ENCODE peak calls at places on chromosomes 12 and 14, in six cellular contexts. P is ecto neural progenitor cell, J is T-cell, V is AG09309, X is lung, M is mucosa of descending colon. N is an unnamed sample.

GRCh38 chr12:93741741-93742085 is 64.5 kb downstream of the CRADD start:
- DNase-seq in X (no peak), P (peak; percentile 61), J (no peak), V (no peak), M (no peak), N (no peak)

GRCh38 chr12:52903285-52903854 is 1.5 kb downstream of the KRT8 start:
- DNase-seq in X (peak; percentile 75), V (no peak), M (peak; percentile 89), J (peak; percentile 50), P (peak; percentile 97), N (peak; percentile 79)

GRCh38 chr12:119594772-119595445 is 1.3 kb downstream of the TMEM233 start:
- DNase-seq in P (peak; percentile 72), V (no peak), X (no peak), J (no peak), M (no peak), N (no peak)

GRCh38 chr14:22104971-22105641 is 431.5 kb upstream of the OR4E1 start:
- DNase-seq in P (no peak), J (no peak), X (no peak), V (no peak), M (no peak), N (no peak)

GRCh38 chr14:104756477-104757237 is 3.7 kb downstream of the SIVA1 start:
- DNase-seq in M (no peak), J (no peak), V (no peak), X (no peak), P (no peak), N (no peak)

GRCh38 chr14:23605931-23606585 is 27.5 kb upstream of the JPH4 start:
- DNase-seq in X (no peak), P (no peak), V (no peak), M (no peak), J (no peak), N (no peak)

GRCh38 chr14:94144765-94145164 is 15.4 kb upstream of the IFI27L2 start:
- DNase-seq in M (no peak), P (no peak), X (no peak), J (no peak), V (no peak), N (peak; percentile 48)

GRCh38 chr14:46887144-46887543 is 235.6 kb upstream of the RPL10L start:
- DNase-seq in M (no peak), V (no peak), P (no peak), J (no peak), X (no peak), N (no peak)

GRCh38 chr14:50531595-50532501 is 521 bp downstream of the MAP4K5 start:
- DNase-seq in M (peak; percentile 70), P (peak; percentile 78), J (peak; percentile 20), X (peak; percentile 45), V (no peak), N (no peak)

GRCh38 chr12:39931857-39932256 is 174.0 kb downstream of the SLC2A13 start:
- DNase-seq in M (no peak), V (no peak), P (no peak), J (no peak), X (no peak), N (no peak)

GRCh38 chr12:31017535-31017934 is 56.1 kb upstream of the DDX11 start:
- DNase-seq in P (no peak), V (no peak), X (no peak), M (no peak), J (no peak), N (no peak)

GRCh38 chr12:70365398-70365647 is 767 bp upstream of the KCNMB4 start:
- DNase-seq in M (no peak), V (no peak), J (no peak), X (no peak), P (no peak), N (no peak)

GRCh38 chr12:58496411-58496810 is 423.9 kb downstream of the LRIG3 start:
- DNase-seq in M (no peak), V (no peak), X (no peak), J (no peak), P (no peak), N (no peak)

GRCh38 chr14:99667821-99668220 is 16.3 kb upstream of the CYP46A1 start:
- DNase-seq in V (no peak), X (no peak), J (no peak), P (no peak), M (no peak), N (no peak)

GRCh38 chr12:5395443-5396401 is 36.2 kb upstream of the NTF3 start:
- DNase-seq in X (no peak), J (no peak), V (no peak), M (peak; percentile 29), P (no peak), N (no peak)

GRCh38 chr12:19196959-19197630 is 67.6 kb downstream of the PLEKHA5 start:
- DNase-seq in M (no peak), P (no peak), X (no peak), V (no peak), J (no peak), N (no peak)

GRCh38 chr14:49984419-49984818 is 91.5 kb downstream of the ARF6 start:
- DNase-seq in P (no peak), M (no peak), V (no peak), J (no peak), X (no peak), N (no peak)

GRCh38 chr12:56593909-56594621 is 36.1 kb downstream of the BAZ2A start:
- DNase-seq in J (peak; percentile 52), M (peak; percentile 54), V (no peak), P (peak; percentile 87), X (peak; percentile 72), N (peak; percentile 71)

GRCh38 chr14:31937730-31938346 is 139.3 kb upstream of the ARHGAP5 start:
- DNase-seq in V (no peak), M (peak; percentile 48), P (no peak), X (no peak), J (no peak), N (peak; percentile 69)

GRCh38 chr14:99730876-99731351 is 46.8 kb downstream of the CYP46A1 start:
- DNase-seq in X (no peak), J (no peak), M (peak; percentile 24), P (no peak), V (no peak), N (peak; percentile 58)

GRCh38 chr12:71431991-71432390 is 7.6 kb upstream of the LGR5 start:
- DNase-seq in M (no peak), J (no peak), P (no peak), X (no peak), V (no peak), N (no peak)

GRCh38 chr12:72209096-72209495 is 63.1 kb upstream of the TRHDE start:
- DNase-seq in X (no peak), M (no peak), V (no peak), P (no peak), J (no peak), N (no peak)

GRCh38 chr14:79855789-79856188 is 355.5 kb downstream of the DIO2 start:
- DNase-seq in J (no peak), V (no peak), X (no peak), P (no peak), M (no peak), N (no peak)

GRCh38 chr14:35051796-35052195 is 5.7 kb downstream of the FAM177A1 start:
- DNase-seq in J (no peak), V (no peak), M (no peak), P (no peak), X (no peak), N (no peak)

GRCh38 chr12:60279224-60279623 is 683.4 kb downstream of the SLC16A7 start:
- DNase-seq in M (no peak), J (no peak), V (no peak), P (no peak), X (no peak), N (no peak)

GRCh38 chr12:47834199-47835016 is 14.7 kb upstream of the HDAC7 start:
- DNase-seq in X (no peak), J (no peak), V (no peak), M (no peak), P (no peak), N (no peak)

N was measured in right atrium auricular region.